ENCODE peak calls at places on chromosomes 3 and 15, in five cellular contexts. One of them, this sample, is unnamed.

GRCh38 chr3:50250514-50250913 is 14.5 kb downstream of the GNAI2 start:
- DNase-seq in NCI-H2171 treated with DMSO at 0.1 percent for 48 hours: no peak
- DNase-seq in ELF-1: no peak
- DNase-seq in NCI-H146: no peak
- DNase-seq in uterus: no peak
- DNase-seq in this sample: no peak

GRCh38 chr3:56763233-56763632 is 38.5 kb downstream of the ARHGEF3 start:
- DNase-seq in NCI-H2171 treated with DMSO at 0.1 percent for 48 hours: no peak
- DNase-seq in ELF-1: no peak
- DNase-seq in NCI-H146: no peak
- DNase-seq in uterus: no peak
- DNase-seq in this sample: no peak

GRCh38 chr15:64931381-64931780 is 19.7 kb downstream of the ANKDD1A start:
- DNase-seq in NCI-H2171 treated with DMSO at 0.1 percent for 48 hours: no peak
- DNase-seq in ELF-1: no peak
- DNase-seq in NCI-H146: no peak
- DNase-seq in uterus: peak; percentile 10
- DNase-seq in this sample: no peak

GRCh38 chr15:80550219-80550909 is 144.7 kb upstream of the ABHD17C start:
- DNase-seq in NCI-H2171 treated with DMSO at 0.1 percent for 48 hours: no peak
- DNase-seq in ELF-1: no peak
- DNase-seq in NCI-H146: no peak
- DNase-seq in uterus: no peak
- DNase-seq in this sample: peak; percentile 86

GRCh38 chr3:99344216-99344615 is 294.2 kb upstream of the COL8A1 start:
- DNase-seq in NCI-H2171 treated with DMSO at 0.1 percent for 48 hours: no peak
- DNase-seq in ELF-1: no peak
- DNase-seq in NCI-H146: no peak
- DNase-seq in uterus: no peak
- DNase-seq in this sample: no peak

GRCh38 chr15:58684751-58685150 is 64.8 kb downstream of the ADAM10 start:
- DNase-seq in NCI-H2171 treated with DMSO at 0.1 percent for 48 hours: no peak
- DNase-seq in ELF-1: no peak
- DNase-seq in NCI-H146: no peak
- DNase-seq in uterus: no peak
- DNase-seq in this sample: no peak

GRCh38 chr3:4270726-4271125 is 32.4 kb upstream of the SETMAR start:
- DNase-seq in NCI-H2171 treated with DMSO at 0.1 percent for 48 hours: no peak
- DNase-seq in ELF-1: no peak
- DNase-seq in NCI-H146: no peak
- DNase-seq in uterus: no peak
- DNase-seq in this sample: no peak

GRCh38 chr3:185744997-185745843 is 79.6 kb downstream of the IGF2BP2 start:
- DNase-seq in NCI-H2171 treated with DMSO at 0.1 percent for 48 hours: no peak
- DNase-seq in ELF-1: peak; percentile 24
- DNase-seq in NCI-H146: no peak
- DNase-seq in uterus: no peak
- DNase-seq in this sample: peak; percentile 99

GRCh38 chr3:48715179-48715800 is 1.7 kb downstream of the IP6K2 start:
- DNase-seq in NCI-H2171 treated with DMSO at 0.1 percent for 48 hours: no peak
- DNase-seq in ELF-1: peak; percentile 47
- DNase-seq in NCI-H146: peak; percentile 13
- DNase-seq in uterus: no peak
- DNase-seq in this sample: peak; percentile 82

GRCh38 chr3:25354071-25354470 is 74.0 kb upstream of the RARB start:
- DNase-seq in NCI-H2171 treated with DMSO at 0.1 percent for 48 hours: no peak
- DNase-seq in ELF-1: no peak
- DNase-seq in NCI-H146: no peak
- DNase-seq in uterus: no peak
- DNase-seq in this sample: no peak

GRCh38 chr3:31311571-31311970 is 221.2 kb upstream of the STT3B start:
- DNase-seq in NCI-H2171 treated with DMSO at 0.1 percent for 48 hours: no peak
- DNase-seq in ELF-1: no peak
- DNase-seq in NCI-H146: no peak
- DNase-seq in uterus: no peak
- DNase-seq in this sample: no peak

GRCh38 chr3:193783166-193783896 is 190.3 kb downstream of the OPA1 start:
- DNase-seq in NCI-H2171 treated with DMSO at 0.1 percent for 48 hours: no peak
- DNase-seq in ELF-1: no peak
- DNase-seq in NCI-H146: no peak
- DNase-seq in uterus: no peak
- DNase-seq in this sample: peak; percentile 57

GRCh38 chr3:10467904-10468610 is 37.3 kb downstream of the ATP2B2 start:
- DNase-seq in NCI-H2171 treated with DMSO at 0.1 percent for 48 hours: peak; percentile 76
- DNase-seq in ELF-1: no peak
- DNase-seq in NCI-H146: no peak
- DNase-seq in uterus: no peak
- DNase-seq in this sample: no peak

GRCh38 chr3:111012388-111013248 is 59.0 kb upstream of the NECTIN3 start:
- DNase-seq in NCI-H2171 treated with DMSO at 0.1 percent for 48 hours: no peak
- DNase-seq in ELF-1: peak; percentile 41
- DNase-seq in NCI-H146: no peak
- DNase-seq in uterus: no peak
- DNase-seq in this sample: no peak

GRCh38 chr3:133362539-133362938 is 37.3 kb upstream of the BFSP2 start:
- DNase-seq in NCI-H2171 treated with DMSO at 0.1 percent for 48 hours: no peak
- DNase-seq in ELF-1: no peak
- DNase-seq in NCI-H146: peak; percentile 89
- DNase-seq in uterus: no peak
- DNase-seq in this sample: no peak

GRCh38 chr3:160707187-160707789 is 30.3 kb downstream of the ARL14 start:
- DNase-seq in NCI-H2171 treated with DMSO at 0.1 percent for 48 hours: peak; percentile 75
- DNase-seq in ELF-1: no peak
- DNase-seq in NCI-H146: peak; percentile 85
- DNase-seq in uterus: peak; percentile 26
- DNase-seq in this sample: peak; percentile 50